ENCODE peak calls at places on chromosomes 6 and 20, in five cellular contexts. C is K562, I is GM12878, K is H1, U is HepG2. S is an unnamed sample.

GRCh38 chr6:56278186-56278585 is 30.8 kb upstream of the COL21A1 start:
- DNase-seq in C (no peak), I (no peak), K (no peak), U (no peak), S (no peak)

GRCh38 chr6:158938811-158939254 is 61.2 kb downstream of the RSPH3 start:
- DNase-seq in C (peak; percentile 53), I (no peak), K (no peak), U (no peak), S (peak; percentile 24)

GRCh38 chr20:8670900-8671229 is 398.0 kb upstream of the PLCB4 start:
- DNase-seq in C (no peak), I (no peak), K (no peak), U (no peak), S (no peak)

GRCh38 chr6:28542440-28543293 is 17.0 kb downstream of the GPX5 start:
- DNase-seq in C (peak; percentile 90), I (peak; percentile 64), K (peak; percentile 88), U (peak; percentile 80), S (peak; percentile 90)

GRCh38 chr6:104941694-104942177 is 15.2 kb upstream of the LIN28B start:
- DNase-seq in C (peak; percentile 27), I (no peak), K (no peak), U (no peak), S (no peak)

GRCh38 chr6:27545271-27546046 is 72.6 kb upstream of the ZNF184 start:
- DNase-seq in C (peak; percentile 76), I (peak; percentile 68), K (peak; percentile 98), U (peak; percentile 90), S (peak; percentile 74)

GRCh38 chr6:21079468-21080048 is 514.0 kb upstream of the SOX4 start:
- DNase-seq in C (no peak), I (no peak), K (no peak), U (no peak), S (no peak)

GRCh38 chr6:147204843-147205311 is 660 bp downstream of the STXBP5 start:
- DNase-seq in C (no peak), I (no peak), K (no peak), U (no peak), S (no peak)

GRCh38 chr6:29142349-29142748 is 28.4 kb upstream of the OR2J2 start:
- DNase-seq in C (no peak), I (no peak), K (no peak), U (no peak), S (no peak)

GRCh38 chr6:3426817-3427739 is 29.8 kb downstream of the SLC22A23 start:
- DNase-seq in C (no peak), I (no peak), K (no peak), U (no peak), S (no peak)

GRCh38 chr20:64044484-64045247 is 4.8 kb downstream of the SOX18 start:
- DNase-seq in C (no peak), I (no peak), K (no peak), U (no peak), S (peak; percentile 29)

GRCh38 chr6:160030103-160030502 is 61.2 kb downstream of the IGF2R start:
- DNase-seq in C (no peak), I (no peak), K (no peak), U (no peak), S (no peak)

GRCh38 chr6:169829786-169830185 is 78.4 kb downstream of the ERMARD start:
- DNase-seq in C (no peak), I (no peak), K (peak; percentile 41), U (no peak), S (no peak)

GRCh38 chr6:136494710-136495109 is 55.5 kb downstream of the MAP7 start:
- DNase-seq in C (no peak), I (no peak), K (no peak), U (no peak), S (no peak)

GRCh38 chr6:27471365-27472115 is 1.4 kb downstream of the ZNF184 start:
- DNase-seq in C (no peak), I (no peak), K (no peak), U (no peak), S (no peak)

GRCh38 chr6:1079525-1079924 is 232.4 kb upstream of the FOXQ1 start:
- DNase-seq in C (no peak), I (no peak), K (no peak), U (no peak), S (no peak)

GRCh38 chr6:135094403-135094821 is 39.8 kb upstream of the HBS1L start:
- DNase-seq in C (no peak), I (no peak), K (no peak), U (no peak), S (no peak)

GRCh38 chr6:42026540-42026939 is 23.8 kb upstream of the TAF8 start:
- DNase-seq in C (no peak), I (no peak), K (no peak), U (no peak), S (no peak)

GRCh38 chr6:103122766-103123601 is 1729.5 kb downstream of the GRIK2 start:
- DNase-seq in C (peak; percentile 4), I (no peak), K (peak; percentile 88), U (peak; percentile 44), S (peak; percentile 69)

GRCh38 chr6:20198764-20199174 is 13.5 kb downstream of the MBOAT1 start:
- DNase-seq in C (no peak), I (no peak), K (no peak), U (no peak), S (no peak)

GRCh38 chr6:74946961-74947360 is 258.9 kb downstream of the COL12A1 start:
- DNase-seq in C (no peak), I (no peak), K (no peak), U (peak; percentile 4), S (peak; percentile 72)

DNA sequence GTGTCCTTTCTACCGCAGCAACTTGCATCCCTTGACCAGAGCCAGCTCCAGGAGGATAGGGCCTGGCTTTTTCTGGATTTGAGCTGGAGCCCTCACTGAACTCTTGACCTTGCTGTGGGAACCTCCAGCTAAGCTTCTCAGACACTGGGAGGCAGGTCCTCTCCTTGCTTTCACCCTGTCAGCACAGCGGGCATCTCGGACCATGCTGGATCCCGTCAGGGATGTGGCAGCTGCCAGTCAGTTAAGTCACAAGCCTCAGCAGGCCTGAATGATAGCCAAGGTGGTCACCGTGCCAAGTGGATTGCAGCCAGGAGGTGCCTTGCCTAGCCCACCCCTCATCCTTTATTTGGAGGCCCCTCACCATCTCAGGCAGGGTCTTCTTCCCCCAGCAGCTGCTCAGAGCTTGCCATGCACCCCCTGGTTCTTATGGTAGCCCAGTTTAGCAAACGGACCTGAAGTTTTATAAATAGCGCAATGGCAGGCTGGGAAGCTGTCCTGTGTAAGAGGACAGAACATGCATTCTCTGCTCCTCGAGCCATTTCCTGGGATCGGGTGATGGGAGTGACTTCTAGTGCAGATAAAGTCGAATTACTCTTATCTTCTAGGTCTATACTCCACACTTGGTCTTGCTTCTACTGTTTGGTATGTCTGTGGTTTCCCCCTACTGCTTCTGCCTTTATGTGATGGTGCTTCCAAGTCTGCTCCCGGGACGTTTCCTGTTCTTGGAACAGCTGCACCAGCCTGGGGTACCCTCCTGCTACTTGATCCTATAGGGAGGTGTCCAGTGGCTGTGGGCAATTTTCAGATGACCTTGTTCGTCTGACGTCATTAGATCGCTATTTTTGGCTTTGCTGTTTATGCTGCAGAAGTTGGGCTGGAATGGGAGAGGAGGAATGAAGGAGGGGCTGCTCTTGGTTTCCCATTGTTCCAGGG is 7.1 kb upstream of the MYLK2 start:
- DNase-seq in C (peak; percentile 40), I (no peak), K (no peak), U (no peak), S (no peak)
- TF ChIP-seq ATF3 in C (peak; percentile 79), I (no peak), K (no peak), U (no peak), S (no peak)

GRCh38 chr20:41079066-41079465 is 50.4 kb downstream of the TOP1 start:
- DNase-seq in C (no peak), I (no peak), K (no peak), U (no peak), S (no peak)

GRCh38 chr20:41078329-41078728 is 49.7 kb downstream of the TOP1 start:
- DNase-seq in C (no peak), I (peak; percentile 21), K (no peak), U (peak; percentile 77), S (no peak)

GRCh38 chr20:41081276-41081814 is 52.7 kb downstream of the TOP1 start:
- DNase-seq in C (no peak), I (no peak), K (no peak), U (no peak), S (no peak)

GRCh38 chr20:41082306-41082705 is 53.7 kb downstream of the TOP1 start:
- DNase-seq in C (no peak), I (no peak), K (no peak), U (no peak), S (no peak)

DNA sequence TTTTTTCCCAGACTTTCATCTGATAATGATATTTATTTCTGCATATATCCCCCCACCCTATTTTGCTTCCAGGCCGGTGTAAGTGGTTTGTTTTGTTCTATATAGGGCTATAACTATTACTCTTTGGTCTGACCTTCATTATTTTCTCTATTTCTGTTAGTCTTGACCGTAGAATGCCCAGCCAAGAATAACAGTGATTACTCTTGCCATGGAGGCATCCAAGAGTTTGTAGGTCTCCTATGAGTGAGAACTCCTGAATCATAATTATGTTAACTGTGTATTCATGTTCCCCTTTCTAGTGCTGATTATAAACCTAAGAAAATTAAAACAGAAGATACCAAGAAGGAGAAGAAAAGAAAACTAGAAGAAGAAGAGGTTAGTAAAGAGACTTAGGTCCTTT is 52.2 kb downstream of the TOP1 start:
- DNase-seq in C (no peak), I (no peak), K (no peak), U (no peak), S (no peak)
- H3K79me2 ChIP-seq in C (peaks cover 25% of the 10 kb centered on the region), I (peaks cover 1% of the 10 kb centered on the region), K (no peaks in the 10 kb centered on the region), U (peaks cover 6% of the 10 kb centered on the region), S (peaks cover 79% of the 10 kb centered on the region)

DNA sequence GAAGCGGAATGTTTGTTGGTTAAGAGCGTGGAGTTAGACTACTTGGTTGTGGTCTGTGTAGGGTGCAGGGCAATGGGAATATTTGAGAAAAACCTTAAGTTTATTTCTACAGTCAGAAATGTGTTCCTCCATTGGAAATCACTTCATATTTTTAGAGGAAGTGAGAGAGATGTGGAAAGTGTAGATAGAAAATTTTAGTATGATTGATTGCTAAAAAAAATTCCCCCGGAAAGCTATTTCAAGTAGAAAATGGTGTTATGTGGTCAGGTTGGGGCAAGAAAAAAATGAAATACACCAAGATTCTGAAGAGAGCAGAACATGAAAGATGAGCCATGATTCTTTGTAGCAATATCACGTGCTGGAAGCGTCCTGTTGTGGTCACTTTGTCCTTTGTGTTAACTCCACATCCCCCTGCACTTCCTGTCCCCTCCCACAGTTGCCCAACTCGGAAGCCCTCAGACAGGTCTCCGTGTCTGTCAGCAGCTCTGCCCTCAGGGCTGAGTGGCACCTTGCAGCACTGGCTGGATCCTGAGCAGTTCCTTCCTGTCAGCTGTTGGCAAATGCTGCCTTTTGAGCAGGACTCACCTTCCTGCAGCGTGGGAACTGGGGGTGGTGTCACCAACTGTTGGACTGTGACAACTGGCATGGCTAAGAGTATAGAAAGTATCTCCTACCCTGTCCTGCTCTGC is 137.5 kb upstream of the SLC24A3 start:
- DNase-seq in C (no peak), I (peak; percentile 88), K (peak; percentile 20), U (no peak), S (no peak)
- TF ChIP-seq MAX in C (no peak), I (no peak), K (no peak), U (no peak), S (no peak)

GRCh38 chr6:46050845-46051405 is 35.3 kb upstream of the CLIC5 start:
- DNase-seq in C (no peak), I (no peak), K (no peak), U (no peak), S (no peak)

GRCh38 chr6:46051962-46052361 is 36.3 kb upstream of the CLIC5 start:
- DNase-seq in C (no peak), I (no peak), K (no peak), U (no peak), S (no peak)

GRCh38 chr6:46054531-46054930 is 38.9 kb upstream of the CLIC5 start:
- DNase-seq in C (no peak), I (no peak), K (no peak), U (no peak), S (no peak)

GRCh38 chr6:46052479-46052878 is 36.8 kb upstream of the CLIC5 start:
- DNase-seq in C (no peak), I (no peak), K (no peak), U (no peak), S (no peak)

GRCh38 chr6:46053034-46053933 is 37.6 kb upstream of the CLIC5 start:
- DNase-seq in C (no peak), I (no peak), K (no peak), U (no peak), S (no peak)
- TF ChIP-seq ATF3 in C (no peak), I (no peak), K (no peak), U (no peak), S (no peak)

S was measured in HCT116.